ENCODE peak calls at places on chromosome 3, in five cellular contexts. One of them, this sample, is unnamed.

GRCh38 chr3:44960387-44961026 is 15.5 kb downstream of the ZDHHC3 start:
- DNase-seq in OCI-LY7: no peak
- DNase-seq in right atrium auricular region: no peak
- DNase-seq in osteoblast: no peak
- DNase-seq in psoas muscle: no peak
- DNase-seq in this sample: no peak

GRCh38 chr3:184981071-184981470 is 169.1 kb downstream of the VPS8 start:
- DNase-seq in osteoblast: no peak
- DNase-seq in psoas muscle: peak; percentile 17
- DNase-seq in right atrium auricular region: no peak
- DNase-seq in OCI-LY7: no peak
- DNase-seq in this sample: no peak

GRCh38 chr3:150761831-150762661 is 923 bp downstream of the SIAH2 start:
- DNase-seq in osteoblast: peak; percentile 93
- DNase-seq in OCI-LY7: peak; percentile 34
- DNase-seq in right atrium auricular region: peak; percentile 66
- DNase-seq in psoas muscle: peak; percentile 45
- DNase-seq in this sample: peak; percentile 71

GRCh38 chr3:25872200-25872877 is 82.4 kb downstream of the OXSM start:
- DNase-seq in osteoblast: no peak
- DNase-seq in OCI-LY7: no peak
- DNase-seq in psoas muscle: no peak
- DNase-seq in right atrium auricular region: no peak
- DNase-seq in this sample: no peak

GRCh38 chr3:138944842-138945645 is 1.9 kb downstream of the FOXL2 start:
- DNase-seq in osteoblast: no peak
- DNase-seq in right atrium auricular region: no peak
- DNase-seq in psoas muscle: no peak
- DNase-seq in OCI-LY7: no peak
- DNase-seq in this sample: peak; percentile 37

GRCh38 chr3:47348411-47349154 is 32.2 kb upstream of the PTPN23 start:
- DNase-seq in OCI-LY7: no peak
- DNase-seq in osteoblast: no peak
- DNase-seq in psoas muscle: no peak
- DNase-seq in right atrium auricular region: no peak
- DNase-seq in this sample: no peak

GRCh38 chr3:16828815-16829214 is 55.9 kb upstream of the PLCL2 start:
- DNase-seq in right atrium auricular region: no peak
- DNase-seq in OCI-LY7: peak; percentile 77
- DNase-seq in psoas muscle: no peak
- DNase-seq in osteoblast: no peak
- DNase-seq in this sample: no peak

GRCh38 chr3:79111375-79112052 is 656.3 kb downstream of the ROBO1 start:
- DNase-seq in right atrium auricular region: no peak
- DNase-seq in OCI-LY7: no peak
- DNase-seq in osteoblast: no peak
- DNase-seq in psoas muscle: no peak
- DNase-seq in this sample: no peak

GRCh38 chr3:111823341-111823830 is 35.7 kb upstream of the PHLDB2 start:
- DNase-seq in psoas muscle: no peak
- DNase-seq in OCI-LY7: no peak
- DNase-seq in right atrium auricular region: no peak
- DNase-seq in osteoblast: no peak
- DNase-seq in this sample: no peak

GRCh38 chr3:58532794-58533220 is 4.2 kb downstream of the ACOX2 start:
- DNase-seq in right atrium auricular region: peak; percentile 76
- DNase-seq in osteoblast: peak; percentile 91
- DNase-seq in psoas muscle: peak; percentile 73
- DNase-seq in OCI-LY7: peak; percentile 89
- DNase-seq in this sample: peak; percentile 70

GRCh38 chr3:29759443-29760033 is 478.7 kb downstream of the RBMS3 start:
- DNase-seq in OCI-LY7: no peak
- DNase-seq in right atrium auricular region: peak; percentile 67
- DNase-seq in osteoblast: no peak
- DNase-seq in psoas muscle: peak; percentile 18
- DNase-seq in this sample: no peak

GRCh38 chr3:65262554-65262953 is 574.8 kb upstream of the ADAMTS9 start:
- DNase-seq in osteoblast: no peak
- DNase-seq in right atrium auricular region: no peak
- DNase-seq in psoas muscle: no peak
- DNase-seq in OCI-LY7: no peak
- DNase-seq in this sample: no peak

GRCh38 chr3:86410587-86410986 is 580.4 kb downstream of the VGLL3 start:
- DNase-seq in psoas muscle: no peak
- DNase-seq in osteoblast: no peak
- DNase-seq in right atrium auricular region: no peak
- DNase-seq in OCI-LY7: no peak
- DNase-seq in this sample: no peak

GRCh38 chr3:9439331-9439730 is 41.9 kb downstream of the SETD5 start:
- DNase-seq in OCI-LY7: no peak
- DNase-seq in osteoblast: no peak
- DNase-seq in right atrium auricular region: no peak
- DNase-seq in psoas muscle: no peak
- DNase-seq in this sample: no peak

DNA sequence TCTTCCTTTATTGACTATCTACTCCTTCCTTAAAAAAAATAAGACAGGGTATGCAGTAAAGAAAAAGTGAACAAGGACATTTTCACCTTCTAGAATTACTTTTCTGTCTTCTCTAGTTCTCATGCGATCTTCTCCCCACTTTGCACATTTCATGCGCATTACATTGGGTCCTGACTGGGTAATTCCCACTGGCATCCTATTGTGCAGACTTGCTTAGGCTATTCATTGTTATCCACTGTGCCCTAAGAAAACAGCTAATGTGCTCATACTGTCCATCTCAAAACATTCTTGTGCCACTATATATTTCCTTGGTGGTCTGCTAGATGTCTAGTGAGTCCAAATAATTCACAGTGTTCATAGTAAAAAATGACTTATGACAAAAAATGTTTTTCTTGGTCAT is 447.4 kb upstream of the ROBO1 start:
- DNase-seq in psoas muscle: no peak
- DNase-seq in right atrium auricular region: no peak
- DNase-seq in OCI-LY7: no peak
- DNase-seq in osteoblast: no peak
- DNase-seq in this sample: no peak
- H3K4me3 ChIP-seq in psoas muscle: no peak overlapping the region
- H3K4me3 ChIP-seq in right atrium auricular region: no peak overlapping the region
- H3K4me3 ChIP-seq in OCI-LY7: no peak overlapping the region
- H3K4me3 ChIP-seq in osteoblast: no peak overlapping the region
- H3K4me3 ChIP-seq in this sample: no peak overlapping the region

GRCh38 chr3:194606941-194607340 is 26.3 kb downstream of the TMEM44 start:
- DNase-seq in OCI-LY7: no peak
- DNase-seq in psoas muscle: no peak
- DNase-seq in osteoblast: no peak
- DNase-seq in right atrium auricular region: no peak
- DNase-seq in this sample: no peak

GRCh38 chr3:194602580-194603300 is 30.5 kb downstream of the TMEM44 start:
- DNase-seq in osteoblast: peak; percentile 49
- DNase-seq in right atrium auricular region: no peak
- DNase-seq in OCI-LY7: no peak
- DNase-seq in psoas muscle: no peak
- DNase-seq in this sample: no peak

GRCh38 chr3:194606163-194606562 is 27.1 kb downstream of the TMEM44 start:
- DNase-seq in psoas muscle: no peak
- DNase-seq in right atrium auricular region: no peak
- DNase-seq in OCI-LY7: no peak
- DNase-seq in osteoblast: peak; percentile 31
- DNase-seq in this sample: no peak

GRCh38 chr3:194604837-194605236 is 28.4 kb downstream of the TMEM44 start:
- DNase-seq in right atrium auricular region: no peak
- DNase-seq in OCI-LY7: no peak
- DNase-seq in psoas muscle: no peak
- DNase-seq in osteoblast: peak; percentile 63
- DNase-seq in this sample: no peak

GRCh38 chr3:194604126-194604525 is 29.1 kb downstream of the TMEM44 start:
- DNase-seq in psoas muscle: no peak
- DNase-seq in osteoblast: no peak
- DNase-seq in right atrium auricular region: no peak
- DNase-seq in OCI-LY7: no peak
- DNase-seq in this sample: no peak
- H3K4me1 ChIP-seq in psoas muscle: no peaks in the 10 kb centered on the region
- H3K4me1 ChIP-seq in osteoblast: peaks cover 3% of the 10 kb centered on the region
- H3K4me1 ChIP-seq in right atrium auricular region: no peaks in the 10 kb centered on the region
- H3K4me1 ChIP-seq in OCI-LY7: no peaks in the 10 kb centered on the region
- H3K4me1 ChIP-seq in this sample: no peaks in the 10 kb centered on the region

DNA sequence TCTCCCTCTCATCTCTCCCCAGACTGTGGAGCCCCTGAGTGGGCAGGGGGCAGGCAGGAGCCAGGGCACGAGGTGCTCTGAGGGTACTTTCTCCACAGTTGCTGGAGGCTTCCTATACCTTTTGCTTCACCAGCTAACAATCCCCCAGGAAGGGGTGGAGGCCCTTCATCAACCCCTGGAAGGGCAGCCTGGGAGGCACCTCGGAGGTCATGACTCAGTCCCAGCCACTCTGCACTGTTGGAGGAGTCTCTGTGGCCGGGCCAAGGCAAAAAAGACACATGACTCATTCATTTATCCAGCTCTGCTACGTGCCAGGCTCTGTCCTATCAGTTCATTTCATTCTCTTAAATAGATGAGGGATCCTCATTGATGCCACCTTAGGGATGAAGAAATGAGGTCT is 15.6 kb upstream of the KY start:
- DNase-seq in OCI-LY7: no peak
- DNase-seq in psoas muscle: peak; percentile 45
- DNase-seq in osteoblast: peak; percentile 92
- DNase-seq in right atrium auricular region: no peak
- DNase-seq in this sample: no peak
- H3K4me3 ChIP-seq in OCI-LY7: no peak overlapping the region
- H3K4me3 ChIP-seq in psoas muscle: no peak overlapping the region
- H3K4me3 ChIP-seq in osteoblast: peak overlapping the region; percentile 15
- H3K4me3 ChIP-seq in right atrium auricular region: no peak overlapping the region
- H3K4me3 ChIP-seq in this sample: no peak overlapping the region

GRCh38 chr3:13529196-13529975 is 19.5 kb upstream of the FBLN2 start:
- DNase-seq in psoas muscle: no peak
- DNase-seq in right atrium auricular region: no peak
- DNase-seq in osteoblast: peak; percentile 4
- DNase-seq in OCI-LY7: no peak
- DNase-seq in this sample: no peak

GRCh38 chr3:13528217-13528801 is 20.6 kb upstream of the FBLN2 start:
- DNase-seq in OCI-LY7: no peak
- DNase-seq in psoas muscle: no peak
- DNase-seq in right atrium auricular region: no peak
- DNase-seq in osteoblast: peak; percentile 81
- DNase-seq in this sample: no peak

GRCh38 chr3:13532085-13532484 is 16.8 kb upstream of the FBLN2 start:
- DNase-seq in OCI-LY7: no peak
- DNase-seq in right atrium auricular region: no peak
- DNase-seq in psoas muscle: peak; percentile 56
- DNase-seq in osteoblast: peak; percentile 80
- DNase-seq in this sample: no peak

GRCh38 chr3:13532661-13533060 is 16.3 kb upstream of the FBLN2 start:
- DNase-seq in osteoblast: peak; percentile 4
- DNase-seq in right atrium auricular region: no peak
- DNase-seq in psoas muscle: no peak
- DNase-seq in OCI-LY7: no peak
- DNase-seq in this sample: no peak

GRCh38 chr3:13530241-13531009 is 18.5 kb upstream of the FBLN2 start:
- DNase-seq in osteoblast: peak; percentile 26
- DNase-seq in OCI-LY7: no peak
- DNase-seq in psoas muscle: no peak
- DNase-seq in right atrium auricular region: no peak
- DNase-seq in this sample: no peak
- H3K4me1 ChIP-seq in osteoblast: peaks cover 8% of the 10 kb centered on the region
- H3K4me1 ChIP-seq in OCI-LY7: no peaks in the 10 kb centered on the region
- H3K4me1 ChIP-seq in psoas muscle: no peaks in the 10 kb centered on the region
- H3K4me1 ChIP-seq in right atrium auricular region: peaks cover 57% of the 10 kb centered on the region
- H3K4me1 ChIP-seq in this sample: no peaks in the 10 kb centered on the region

DNA sequence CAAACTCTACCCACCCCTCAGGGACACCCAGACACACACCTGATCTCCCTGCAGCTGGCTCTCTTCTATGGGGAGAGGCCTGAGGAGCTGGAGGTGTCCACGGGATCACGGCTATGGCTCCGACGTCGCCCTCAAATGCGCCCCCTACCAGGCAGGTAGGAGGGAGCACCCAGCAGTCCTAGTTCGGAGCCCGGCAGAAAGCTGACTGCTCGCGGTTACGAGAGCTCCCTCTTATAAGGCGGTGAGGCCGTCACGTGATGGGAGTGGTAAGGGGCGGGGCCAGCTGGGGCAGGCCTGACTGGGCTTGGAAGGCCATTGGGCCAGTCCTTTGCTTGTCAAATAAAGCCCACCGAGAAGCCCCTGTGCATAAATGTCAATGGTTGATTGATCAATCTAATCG is at the start of gene PRR20G:
- DNase-seq in OCI-LY7: no peak
- DNase-seq in psoas muscle: no peak
- DNase-seq in right atrium auricular region: no peak
- DNase-seq in osteoblast: no peak
- DNase-seq in this sample: no peak
- H3K4me3 ChIP-seq in OCI-LY7: no peak within 1 kb of the TSS
- H3K4me3 ChIP-seq in psoas muscle: no peak within 1 kb of the TSS
- H3K4me3 ChIP-seq in right atrium auricular region: no peak within 1 kb of the TSS
- H3K4me3 ChIP-seq in osteoblast: peak within 1 kb of the TSS; percentile 57
- H3K4me3 ChIP-seq in this sample: no peak within 1 kb of the TSS

This sample was measured in ovary.